ENCODE peak calls at places on chromosomes 11 and 22, in ten cellular contexts. I is GM23338; B is hepatocyte; Z is left ventricle myocardium inferior; U is caudate nucleus; P is Panc1; X is right cardiac atrium; T is effector memory CD4-positive, alpha-beta T cell; L is ascending aorta; O is prostate gland. V is an unnamed sample.

GRCh38 chr22:38452373-38453064 is 2.5 kb downstream of the KCNJ4 start:
- DNase-seq in I (peak; percentile 46), B (no peak), Z (peak; percentile 76), U (peak; percentile 71), P (no peak), X (peak; percentile 74), T (no peak), L (peak; percentile 40), O (no peak), V (no peak)

GRCh38 chr22:37802310-37803194 is 5.2 kb upstream of the GCAT start:
- DNase-seq in I (peak; percentile 90), B (peak; percentile 84), Z (peak; percentile 70), U (peak; percentile 68), P (no peak), X (peak; percentile 72), T (no peak), L (no peak), O (no peak), V (no peak)

GRCh38 chr11:73163638-73164174 is 21.6 kb upstream of the FCHSD2 start:
- DNase-seq in I (no peak), B (no peak), Z (no peak), U (no peak), P (no peak), X (no peak), T (no peak), L (no peak), O (no peak), V (no peak)

GRCh38 chr11:70716986-70717775 is 318.9 kb downstream of the CTTN start:
- DNase-seq in I (no peak), B (no peak), Z (no peak), U (no peak), P (no peak), X (no peak), T (no peak), L (no peak), O (no peak), V (no peak)

GRCh38 chr11:88169481-88169880 is 5.8 kb downstream of the RAB38 start:
- DNase-seq in I (no peak), B (no peak), Z (no peak), U (no peak), P (no peak), X (no peak), T (no peak), L (no peak), O (no peak), V (no peak)

GRCh38 chr11:96095884-96096301 is 172.0 kb upstream of the MTMR2 start:
- DNase-seq in I (no peak), B (peak; percentile 44), Z (no peak), U (no peak), P (no peak), X (no peak), T (no peak), L (no peak), O (peak; percentile 74), V (no peak)

GRCh38 chr11:10807629-10808552 is 835 bp downstream of the EIF4G2 start:
- DNase-seq in I (peak; percentile 49), B (peak; percentile 66), Z (peak; percentile 71), U (peak; percentile 76), P (no peak), X (peak; percentile 82), T (peak; percentile 20), L (no peak), O (peak; percentile 31), V (peak; percentile 56)

GRCh38 chr22:41106122-41106968 is 14.0 kb downstream of the EP300 start:
- DNase-seq in I (no peak), B (no peak), Z (no peak), U (no peak), P (no peak), X (no peak), T (no peak), L (no peak), O (no peak), V (no peak)

GRCh38 chr11:18704698-18705097 is 6.1 kb downstream of the TMEM86A start:
- DNase-seq in I (no peak), B (no peak), Z (peak; percentile 49), U (no peak), P (no peak), X (no peak), T (no peak), L (no peak), O (no peak), V (no peak)

GRCh38 chr11:75233688-75234295 is 6.8 kb upstream of the TPBGL start:
- DNase-seq in I (peak; percentile 93), B (peak; percentile 81), Z (no peak), U (no peak), P (no peak), X (no peak), T (no peak), L (no peak), O (no peak), V (no peak)

GRCh38 chr22:30238661-30239420 is 7.7 kb downstream of the LIF start:
- DNase-seq in I (peak; percentile 52), B (peak; percentile 84), Z (peak; percentile 60), U (no peak), P (no peak), X (peak; percentile 65), T (no peak), L (no peak), O (no peak), V (no peak)

GRCh38 chr11:469684-470667 is 19.9 kb downstream of the PTDSS2 start:
- DNase-seq in I (no peak), B (peak; percentile 91), Z (no peak), U (peak; percentile 76), P (no peak), X (peak; percentile 63), T (no peak), L (no peak), O (peak; percentile 82), V (peak; percentile 71)

GRCh38 chr11:85263328-85263727 is 363.8 kb downstream of the DLG2 start:
- DNase-seq in I (no peak), B (no peak), Z (no peak), U (no peak), P (no peak), X (no peak), T (no peak), L (no peak), O (no peak), V (no peak)

GRCh38 chr11:33376331-33377099 is 119.3 kb downstream of the HIPK3 start:
- DNase-seq in I (peak; percentile 73), B (peak; percentile 38), Z (no peak), U (no peak), P (no peak), X (no peak), T (no peak), L (no peak), O (no peak), V (no peak)

GRCh38 chr22:25402501-25403283 is 161.8 kb upstream of the GRK3 start:
- DNase-seq in I (no peak), B (no peak), Z (peak; percentile 36), U (no peak), P (no peak), X (no peak), T (no peak), L (no peak), O (peak; percentile 41), V (no peak)

GRCh38 chr11:128823751-128824150 is 43.3 kb downstream of the KCNJ1 start:
- DNase-seq in I (no peak), B (no peak), Z (no peak), U (no peak), P (no peak), X (no peak), T (no peak), L (no peak), O (no peak), V (no peak)

GRCh38 chr22:24553597-24554315 is 1.2 kb downstream of the GUCD1 start:
- DNase-seq in I (no peak), B (peak; percentile 38), Z (peak; percentile 56), U (no peak), P (no peak), X (no peak), T (no peak), L (no peak), O (peak; percentile 36), V (no peak)

GRCh38 chr11:26078217-26078821 is 253.6 kb upstream of the ANO3 start:
- DNase-seq in I (no peak), B (no peak), Z (no peak), U (no peak), P (no peak), X (no peak), T (no peak), L (no peak), O (no peak), V (no peak)
- H3K27ac ChIP-seq in I (no peak overlapping the region), B (no peak overlapping the region), Z (no peak overlapping the region), U (no peak overlapping the region), P (no peak overlapping the region), X (no peak overlapping the region), T (no peak overlapping the region), L (no peak overlapping the region), O (no peak overlapping the region), V (no peak overlapping the region)

DNA sequence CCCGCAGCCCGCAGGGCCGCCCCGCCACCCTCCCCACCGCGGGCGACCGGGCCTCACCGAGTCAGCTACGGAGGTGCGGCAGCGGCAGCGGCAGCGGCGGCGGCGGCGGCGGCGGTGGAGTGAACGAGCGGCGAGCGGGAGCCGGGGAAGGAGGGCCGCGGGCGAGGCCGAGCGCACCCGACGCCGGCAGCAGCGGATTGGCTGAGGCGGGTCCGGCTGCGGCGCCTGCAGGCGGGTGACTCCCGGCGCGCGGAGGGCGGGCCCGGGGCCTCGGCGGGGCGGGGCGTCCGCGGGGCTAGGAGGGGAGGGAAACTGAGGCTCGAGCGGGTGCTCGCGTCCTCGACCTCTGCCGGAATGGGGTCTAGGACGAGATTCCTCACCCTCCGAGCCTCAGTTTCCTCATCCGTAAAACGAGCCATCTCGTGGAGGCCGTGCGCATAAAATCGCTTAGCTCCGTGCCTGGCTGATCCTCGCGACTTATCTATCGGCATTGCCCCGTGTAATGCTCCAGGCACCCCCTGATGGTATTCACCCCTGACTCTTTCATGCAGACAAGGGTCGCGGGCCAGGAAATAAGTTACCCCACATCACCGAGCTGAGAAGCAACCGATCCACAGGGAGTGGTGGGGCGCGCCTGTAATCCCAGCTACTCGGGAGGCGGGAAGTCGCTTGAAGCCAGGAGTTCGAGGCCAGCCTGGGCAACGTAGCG is at the start of gene CPT1A:
- DNase-seq in I (peak; percentile 78), B (peak; percentile 90), Z (peak; percentile 83), U (peak; percentile 27), P (no peak), X (peak; percentile 83), T (peak; percentile 53), L (no peak), O (peak; percentile 78), V (peak; percentile 21)
- H3K27ac ChIP-seq in I (no peak within 1 kb of the TSS), B (peak within 1 kb of the TSS; percentile 93), Z (peak within 1 kb of the TSS; percentile 95), U (peak within 1 kb of the TSS; percentile 95), P (peak within 1 kb of the TSS; percentile 98), X (peak within 1 kb of the TSS; percentile 89), T (peak within 1 kb of the TSS; percentile 65), L (peak within 1 kb of the TSS; percentile 95), O (peak within 1 kb of the TSS; percentile 89), V (peak within 1 kb of the TSS; percentile 42)

DNA sequence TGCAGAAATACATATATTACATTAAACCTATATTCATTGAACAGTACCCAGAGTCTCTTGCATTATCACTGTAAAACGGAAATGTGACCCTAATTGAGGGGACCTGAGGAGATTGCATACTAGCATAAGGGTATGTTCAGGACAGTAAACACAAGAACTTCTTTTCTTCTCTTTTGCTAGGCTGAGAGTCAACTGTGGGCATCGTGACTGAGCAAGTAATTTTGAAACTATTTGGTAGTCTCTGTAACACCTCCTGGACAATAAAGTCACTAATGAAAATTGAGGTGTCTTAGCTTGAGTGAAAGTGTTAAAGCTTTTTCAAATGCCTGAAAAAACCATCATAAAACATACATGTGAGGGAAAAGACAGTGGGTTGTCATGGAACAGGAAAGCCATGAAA is 90.9 kb downstream of the PDHX start:
- DNase-seq in I (no peak), B (no peak), Z (no peak), U (no peak), P (no peak), X (no peak), T (no peak), L (no peak), O (no peak), V (no peak)
- H3K27ac ChIP-seq in I (no peak overlapping the region), B (no peak overlapping the region), Z (no peak overlapping the region), U (no peak overlapping the region), P (peak overlapping the region; percentile 100), X (no peak overlapping the region), T (no peak overlapping the region), L (no peak overlapping the region), O (no peak overlapping the region), V (no peak overlapping the region)

GRCh38 chr11:11993814-11994213 is 14.6 kb downstream of the DKK3 start:
- DNase-seq in I (no peak), B (peak; percentile 74), Z (peak; percentile 56), U (peak; percentile 62), P (no peak), X (no peak), T (no peak), L (no peak), O (peak; percentile 53), V (no peak)
- H3K27ac ChIP-seq in I (peak overlapping the region; percentile 55), B (peak overlapping the region; percentile 52), Z (peak overlapping the region; percentile 96), U (peak overlapping the region; percentile 72), P (peak overlapping the region; percentile 80), X (peak overlapping the region; percentile 92), T (no peak overlapping the region), L (peak overlapping the region; percentile 53), O (peak overlapping the region; percentile 13), V (peak overlapping the region; percentile 51)

V was measured in substantia nigra.